ENCODE peak calls at places on chromosomes 2 and 18, in seven cellular contexts. One of them, this sample, is unnamed.

GRCh38 chr2:184555352-184555751 is 43.0 kb upstream of the ZNF804A start:
- ATAC-seq in stimulated activated effector memory CD8-positive, alpha-beta T cell treated with anti-CD3 and anti-CD28 coated beads, Interleukin-12 subunit alpha, Interleukin-12 subunit beta, amount 100 ng/mL, for 72 hours: no peak
- ATAC-seq in activated naive CD4-positive, alpha-beta T cell treated with anti-CD3 and anti-CD28 coated beads, Interleukin-2, amount 50 U/mL, for 72 hours: no peak
- ATAC-seq in CD8-positive, alpha-beta T cell: no peak
- ATAC-seq in activated T-helper 17 cell treated with anti-CD3 and anti-CD28 coated beads, Interleukin-2, amount 50 U/mL, for 72 hours: no peak
- ATAC-seq in HCT116: no peak
- ATAC-seq in left colon: no peak
- ATAC-seq in this sample: no peak

GRCh38 chr2:182586426-182586825 is 129.6 kb upstream of the DNAJC10 start:
- ATAC-seq in stimulated activated effector memory CD8-positive, alpha-beta T cell treated with anti-CD3 and anti-CD28 coated beads, Interleukin-12 subunit alpha, Interleukin-12 subunit beta, amount 100 ng/mL, for 72 hours: no peak
- ATAC-seq in activated naive CD4-positive, alpha-beta T cell treated with anti-CD3 and anti-CD28 coated beads, Interleukin-2, amount 50 U/mL, for 72 hours: no peak
- ATAC-seq in CD8-positive, alpha-beta T cell: no peak
- ATAC-seq in activated T-helper 17 cell treated with anti-CD3 and anti-CD28 coated beads, Interleukin-2, amount 50 U/mL, for 72 hours: no peak
- ATAC-seq in HCT116: peak; percentile 62
- ATAC-seq in left colon: no peak
- ATAC-seq in this sample: no peak

GRCh38 chr2:40315684-40316083 is 136.2 kb downstream of the SLC8A1 start:
- ATAC-seq in stimulated activated effector memory CD8-positive, alpha-beta T cell treated with anti-CD3 and anti-CD28 coated beads, Interleukin-12 subunit alpha, Interleukin-12 subunit beta, amount 100 ng/mL, for 72 hours: no peak
- ATAC-seq in activated naive CD4-positive, alpha-beta T cell treated with anti-CD3 and anti-CD28 coated beads, Interleukin-2, amount 50 U/mL, for 72 hours: no peak
- ATAC-seq in CD8-positive, alpha-beta T cell: no peak
- ATAC-seq in activated T-helper 17 cell treated with anti-CD3 and anti-CD28 coated beads, Interleukin-2, amount 50 U/mL, for 72 hours: no peak
- ATAC-seq in HCT116: no peak
- ATAC-seq in left colon: no peak
- ATAC-seq in this sample: no peak

GRCh38 chr18:48022531-48023330 is 92.3 kb upstream of the SMAD2 start:
- ATAC-seq in stimulated activated effector memory CD8-positive, alpha-beta T cell treated with anti-CD3 and anti-CD28 coated beads, Interleukin-12 subunit alpha, Interleukin-12 subunit beta, amount 100 ng/mL, for 72 hours: peak; percentile 62
- ATAC-seq in activated naive CD4-positive, alpha-beta T cell treated with anti-CD3 and anti-CD28 coated beads, Interleukin-2, amount 50 U/mL, for 72 hours: peak; percentile 73
- ATAC-seq in CD8-positive, alpha-beta T cell: peak; percentile 49
- ATAC-seq in activated T-helper 17 cell treated with anti-CD3 and anti-CD28 coated beads, Interleukin-2, amount 50 U/mL, for 72 hours: peak; percentile 49
- ATAC-seq in HCT116: peak; percentile 83
- ATAC-seq in left colon: peak; percentile 76
- ATAC-seq in this sample: peak; percentile 66

GRCh38 chr2:232028631-232029030 is 67.1 kb downstream of the DIS3L2 start:
- ATAC-seq in stimulated activated effector memory CD8-positive, alpha-beta T cell treated with anti-CD3 and anti-CD28 coated beads, Interleukin-12 subunit alpha, Interleukin-12 subunit beta, amount 100 ng/mL, for 72 hours: no peak
- ATAC-seq in activated naive CD4-positive, alpha-beta T cell treated with anti-CD3 and anti-CD28 coated beads, Interleukin-2, amount 50 U/mL, for 72 hours: no peak
- ATAC-seq in CD8-positive, alpha-beta T cell: no peak
- ATAC-seq in activated T-helper 17 cell treated with anti-CD3 and anti-CD28 coated beads, Interleukin-2, amount 50 U/mL, for 72 hours: no peak
- ATAC-seq in HCT116: no peak
- ATAC-seq in left colon: no peak
- ATAC-seq in this sample: no peak

GRCh38 chr2:20144196-20144595 is 80.7 kb downstream of the SDC1 start:
- ATAC-seq in stimulated activated effector memory CD8-positive, alpha-beta T cell treated with anti-CD3 and anti-CD28 coated beads, Interleukin-12 subunit alpha, Interleukin-12 subunit beta, amount 100 ng/mL, for 72 hours: no peak
- ATAC-seq in activated naive CD4-positive, alpha-beta T cell treated with anti-CD3 and anti-CD28 coated beads, Interleukin-2, amount 50 U/mL, for 72 hours: no peak
- ATAC-seq in CD8-positive, alpha-beta T cell: no peak
- ATAC-seq in activated T-helper 17 cell treated with anti-CD3 and anti-CD28 coated beads, Interleukin-2, amount 50 U/mL, for 72 hours: no peak
- ATAC-seq in HCT116: no peak
- ATAC-seq in left colon: no peak
- ATAC-seq in this sample: no peak

GRCh38 chr18:45355944-45356520 is 259.2 kb upstream of the SLC14A2 start:
- ATAC-seq in stimulated activated effector memory CD8-positive, alpha-beta T cell treated with anti-CD3 and anti-CD28 coated beads, Interleukin-12 subunit alpha, Interleukin-12 subunit beta, amount 100 ng/mL, for 72 hours: peak; percentile 53
- ATAC-seq in activated naive CD4-positive, alpha-beta T cell treated with anti-CD3 and anti-CD28 coated beads, Interleukin-2, amount 50 U/mL, for 72 hours: peak; percentile 61
- ATAC-seq in CD8-positive, alpha-beta T cell: no peak
- ATAC-seq in activated T-helper 17 cell treated with anti-CD3 and anti-CD28 coated beads, Interleukin-2, amount 50 U/mL, for 72 hours: peak; percentile 68
- ATAC-seq in HCT116: no peak
- ATAC-seq in left colon: no peak
- ATAC-seq in this sample: no peak

GRCh38 chr2:10079931-10080535 is at the start of gene CYS1:
- ATAC-seq in stimulated activated effector memory CD8-positive, alpha-beta T cell treated with anti-CD3 and anti-CD28 coated beads, Interleukin-12 subunit alpha, Interleukin-12 subunit beta, amount 100 ng/mL, for 72 hours: peak; percentile 67
- ATAC-seq in activated naive CD4-positive, alpha-beta T cell treated with anti-CD3 and anti-CD28 coated beads, Interleukin-2, amount 50 U/mL, for 72 hours: peak; percentile 46
- ATAC-seq in CD8-positive, alpha-beta T cell: peak; percentile 35
- ATAC-seq in activated T-helper 17 cell treated with anti-CD3 and anti-CD28 coated beads, Interleukin-2, amount 50 U/mL, for 72 hours: peak; percentile 45
- ATAC-seq in HCT116: peak; percentile 83
- ATAC-seq in left colon: peak; percentile 52
- ATAC-seq in this sample: peak; percentile 22

GRCh38 chr2:159133795-159134194 is 152.7 kb downstream of the WDSUB1 start:
- ATAC-seq in stimulated activated effector memory CD8-positive, alpha-beta T cell treated with anti-CD3 and anti-CD28 coated beads, Interleukin-12 subunit alpha, Interleukin-12 subunit beta, amount 100 ng/mL, for 72 hours: no peak
- ATAC-seq in activated naive CD4-positive, alpha-beta T cell treated with anti-CD3 and anti-CD28 coated beads, Interleukin-2, amount 50 U/mL, for 72 hours: no peak
- ATAC-seq in CD8-positive, alpha-beta T cell: no peak
- ATAC-seq in activated T-helper 17 cell treated with anti-CD3 and anti-CD28 coated beads, Interleukin-2, amount 50 U/mL, for 72 hours: no peak
- ATAC-seq in HCT116: no peak
- ATAC-seq in left colon: no peak
- ATAC-seq in this sample: no peak

GRCh38 chr18:13568443-13569392 is 157.6 kb downstream of the FAM210A start:
- ATAC-seq in stimulated activated effector memory CD8-positive, alpha-beta T cell treated with anti-CD3 and anti-CD28 coated beads, Interleukin-12 subunit alpha, Interleukin-12 subunit beta, amount 100 ng/mL, for 72 hours: peak; percentile 70
- ATAC-seq in activated naive CD4-positive, alpha-beta T cell treated with anti-CD3 and anti-CD28 coated beads, Interleukin-2, amount 50 U/mL, for 72 hours: peak; percentile 67
- ATAC-seq in CD8-positive, alpha-beta T cell: peak; percentile 30
- ATAC-seq in activated T-helper 17 cell treated with anti-CD3 and anti-CD28 coated beads, Interleukin-2, amount 50 U/mL, for 72 hours: peak; percentile 81
- ATAC-seq in HCT116: no peak
- ATAC-seq in left colon: peak; percentile 45
- ATAC-seq in this sample: no peak

GRCh38 chr2:46780801-46781445 is 134.7 kb downstream of the MCFD2 start:
- ATAC-seq in stimulated activated effector memory CD8-positive, alpha-beta T cell treated with anti-CD3 and anti-CD28 coated beads, Interleukin-12 subunit alpha, Interleukin-12 subunit beta, amount 100 ng/mL, for 72 hours: peak; percentile 13
- ATAC-seq in activated naive CD4-positive, alpha-beta T cell treated with anti-CD3 and anti-CD28 coated beads, Interleukin-2, amount 50 U/mL, for 72 hours: no peak
- ATAC-seq in CD8-positive, alpha-beta T cell: no peak
- ATAC-seq in activated T-helper 17 cell treated with anti-CD3 and anti-CD28 coated beads, Interleukin-2, amount 50 U/mL, for 72 hours: no peak
- ATAC-seq in HCT116: peak; percentile 81
- ATAC-seq in left colon: peak; percentile 26
- ATAC-seq in this sample: no peak

GRCh38 chr18:36211612-36212065 is 24.3 kb downstream of the MOCOS start:
- ATAC-seq in stimulated activated effector memory CD8-positive, alpha-beta T cell treated with anti-CD3 and anti-CD28 coated beads, Interleukin-12 subunit alpha, Interleukin-12 subunit beta, amount 100 ng/mL, for 72 hours: peak; percentile 25
- ATAC-seq in activated naive CD4-positive, alpha-beta T cell treated with anti-CD3 and anti-CD28 coated beads, Interleukin-2, amount 50 U/mL, for 72 hours: no peak
- ATAC-seq in CD8-positive, alpha-beta T cell: no peak
- ATAC-seq in activated T-helper 17 cell treated with anti-CD3 and anti-CD28 coated beads, Interleukin-2, amount 50 U/mL, for 72 hours: no peak
- ATAC-seq in HCT116: no peak
- ATAC-seq in left colon: no peak
- ATAC-seq in this sample: peak; percentile 17

GRCh38 chr2:168525741-168526140 is 69.7 kb downstream of the CERS6 start:
- ATAC-seq in stimulated activated effector memory CD8-positive, alpha-beta T cell treated with anti-CD3 and anti-CD28 coated beads, Interleukin-12 subunit alpha, Interleukin-12 subunit beta, amount 100 ng/mL, for 72 hours: no peak
- ATAC-seq in activated naive CD4-positive, alpha-beta T cell treated with anti-CD3 and anti-CD28 coated beads, Interleukin-2, amount 50 U/mL, for 72 hours: no peak
- ATAC-seq in CD8-positive, alpha-beta T cell: no peak
- ATAC-seq in activated T-helper 17 cell treated with anti-CD3 and anti-CD28 coated beads, Interleukin-2, amount 50 U/mL, for 72 hours: no peak
- ATAC-seq in HCT116: no peak
- ATAC-seq in left colon: no peak
- ATAC-seq in this sample: no peak

GRCh38 chr18:49301608-49302007 is 158.8 kb downstream of the DYM start:
- ATAC-seq in stimulated activated effector memory CD8-positive, alpha-beta T cell treated with anti-CD3 and anti-CD28 coated beads, Interleukin-12 subunit alpha, Interleukin-12 subunit beta, amount 100 ng/mL, for 72 hours: no peak
- ATAC-seq in activated naive CD4-positive, alpha-beta T cell treated with anti-CD3 and anti-CD28 coated beads, Interleukin-2, amount 50 U/mL, for 72 hours: no peak
- ATAC-seq in CD8-positive, alpha-beta T cell: no peak
- ATAC-seq in activated T-helper 17 cell treated with anti-CD3 and anti-CD28 coated beads, Interleukin-2, amount 50 U/mL, for 72 hours: no peak
- ATAC-seq in HCT116: no peak
- ATAC-seq in left colon: no peak
- ATAC-seq in this sample: no peak

GRCh38 chr2:187499941-187500532 is 52.0 kb upstream of the CALCRL start:
- ATAC-seq in stimulated activated effector memory CD8-positive, alpha-beta T cell treated with anti-CD3 and anti-CD28 coated beads, Interleukin-12 subunit alpha, Interleukin-12 subunit beta, amount 100 ng/mL, for 72 hours: no peak
- ATAC-seq in activated naive CD4-positive, alpha-beta T cell treated with anti-CD3 and anti-CD28 coated beads, Interleukin-2, amount 50 U/mL, for 72 hours: peak; percentile 75
- ATAC-seq in CD8-positive, alpha-beta T cell: no peak
- ATAC-seq in activated T-helper 17 cell treated with anti-CD3 and anti-CD28 coated beads, Interleukin-2, amount 50 U/mL, for 72 hours: no peak
- ATAC-seq in HCT116: peak; percentile 82
- ATAC-seq in left colon: peak; percentile 86
- ATAC-seq in this sample: peak; percentile 79

GRCh38 chr18:55422456-55423185 is 165.4 kb downstream of the TCF4 start:
- ATAC-seq in stimulated activated effector memory CD8-positive, alpha-beta T cell treated with anti-CD3 and anti-CD28 coated beads, Interleukin-12 subunit alpha, Interleukin-12 subunit beta, amount 100 ng/mL, for 72 hours: no peak
- ATAC-seq in activated naive CD4-positive, alpha-beta T cell treated with anti-CD3 and anti-CD28 coated beads, Interleukin-2, amount 50 U/mL, for 72 hours: no peak
- ATAC-seq in CD8-positive, alpha-beta T cell: no peak
- ATAC-seq in activated T-helper 17 cell treated with anti-CD3 and anti-CD28 coated beads, Interleukin-2, amount 50 U/mL, for 72 hours: no peak
- ATAC-seq in HCT116: no peak
- ATAC-seq in left colon: no peak
- ATAC-seq in this sample: peak; percentile 22

GRCh38 chr18:22703883-22704626 is 229.1 kb upstream of the RBBP8 start:
- ATAC-seq in stimulated activated effector memory CD8-positive, alpha-beta T cell treated with anti-CD3 and anti-CD28 coated beads, Interleukin-12 subunit alpha, Interleukin-12 subunit beta, amount 100 ng/mL, for 72 hours: no peak
- ATAC-seq in activated naive CD4-positive, alpha-beta T cell treated with anti-CD3 and anti-CD28 coated beads, Interleukin-2, amount 50 U/mL, for 72 hours: peak; percentile 48
- ATAC-seq in CD8-positive, alpha-beta T cell: no peak
- ATAC-seq in activated T-helper 17 cell treated with anti-CD3 and anti-CD28 coated beads, Interleukin-2, amount 50 U/mL, for 72 hours: peak; percentile 47
- ATAC-seq in HCT116: peak; percentile 87
- ATAC-seq in left colon: peak; percentile 76
- ATAC-seq in this sample: peak; percentile 75

GRCh38 chr18:23635283-23636040 is 27.2 kb downstream of the ANKRD29 start:
- ATAC-seq in stimulated activated effector memory CD8-positive, alpha-beta T cell treated with anti-CD3 and anti-CD28 coated beads, Interleukin-12 subunit alpha, Interleukin-12 subunit beta, amount 100 ng/mL, for 72 hours: no peak
- ATAC-seq in activated naive CD4-positive, alpha-beta T cell treated with anti-CD3 and anti-CD28 coated beads, Interleukin-2, amount 50 U/mL, for 72 hours: no peak
- ATAC-seq in CD8-positive, alpha-beta T cell: no peak
- ATAC-seq in activated T-helper 17 cell treated with anti-CD3 and anti-CD28 coated beads, Interleukin-2, amount 50 U/mL, for 72 hours: no peak
- ATAC-seq in HCT116: peak; percentile 78
- ATAC-seq in left colon: no peak
- ATAC-seq in this sample: no peak

GRCh38 chr2:149686677-149687427 is 99.3 kb upstream of the MMADHC start:
- ATAC-seq in stimulated activated effector memory CD8-positive, alpha-beta T cell treated with anti-CD3 and anti-CD28 coated beads, Interleukin-12 subunit alpha, Interleukin-12 subunit beta, amount 100 ng/mL, for 72 hours: no peak
- ATAC-seq in activated naive CD4-positive, alpha-beta T cell treated with anti-CD3 and anti-CD28 coated beads, Interleukin-2, amount 50 U/mL, for 72 hours: no peak
- ATAC-seq in CD8-positive, alpha-beta T cell: no peak
- ATAC-seq in activated T-helper 17 cell treated with anti-CD3 and anti-CD28 coated beads, Interleukin-2, amount 50 U/mL, for 72 hours: no peak
- ATAC-seq in HCT116: no peak
- ATAC-seq in left colon: no peak
- ATAC-seq in this sample: no peak

GRCh38 chr18:22542400-22542835 is 124.7 kb upstream of the CTAGE1 start:
- ATAC-seq in stimulated activated effector memory CD8-positive, alpha-beta T cell treated with anti-CD3 and anti-CD28 coated beads, Interleukin-12 subunit alpha, Interleukin-12 subunit beta, amount 100 ng/mL, for 72 hours: no peak
- ATAC-seq in activated naive CD4-positive, alpha-beta T cell treated with anti-CD3 and anti-CD28 coated beads, Interleukin-2, amount 50 U/mL, for 72 hours: no peak
- ATAC-seq in CD8-positive, alpha-beta T cell: no peak
- ATAC-seq in activated T-helper 17 cell treated with anti-CD3 and anti-CD28 coated beads, Interleukin-2, amount 50 U/mL, for 72 hours: no peak
- ATAC-seq in HCT116: no peak
- ATAC-seq in left colon: no peak
- ATAC-seq in this sample: no peak

GRCh38 chr2:38619458-38620164 is 16.9 kb upstream of the HNRNPLL start:
- ATAC-seq in stimulated activated effector memory CD8-positive, alpha-beta T cell treated with anti-CD3 and anti-CD28 coated beads, Interleukin-12 subunit alpha, Interleukin-12 subunit beta, amount 100 ng/mL, for 72 hours: no peak
- ATAC-seq in activated naive CD4-positive, alpha-beta T cell treated with anti-CD3 and anti-CD28 coated beads, Interleukin-2, amount 50 U/mL, for 72 hours: no peak
- ATAC-seq in CD8-positive, alpha-beta T cell: no peak
- ATAC-seq in activated T-helper 17 cell treated with anti-CD3 and anti-CD28 coated beads, Interleukin-2, amount 50 U/mL, for 72 hours: no peak
- ATAC-seq in HCT116: no peak
- ATAC-seq in left colon: no peak
- ATAC-seq in this sample: no peak

GRCh38 chr2:214401580-214401979 is 9.3 kb upstream of the VWC2L start:
- ATAC-seq in stimulated activated effector memory CD8-positive, alpha-beta T cell treated with anti-CD3 and anti-CD28 coated beads, Interleukin-12 subunit alpha, Interleukin-12 subunit beta, amount 100 ng/mL, for 72 hours: no peak
- ATAC-seq in activated naive CD4-positive, alpha-beta T cell treated with anti-CD3 and anti-CD28 coated beads, Interleukin-2, amount 50 U/mL, for 72 hours: no peak
- ATAC-seq in CD8-positive, alpha-beta T cell: no peak
- ATAC-seq in activated T-helper 17 cell treated with anti-CD3 and anti-CD28 coated beads, Interleukin-2, amount 50 U/mL, for 72 hours: no peak
- ATAC-seq in HCT116: no peak
- ATAC-seq in left colon: no peak
- ATAC-seq in this sample: no peak

GRCh38 chr2:69272803-69273471 is 114.1 kb downstream of the GFPT1 start:
- ATAC-seq in stimulated activated effector memory CD8-positive, alpha-beta T cell treated with anti-CD3 and anti-CD28 coated beads, Interleukin-12 subunit alpha, Interleukin-12 subunit beta, amount 100 ng/mL, for 72 hours: no peak
- ATAC-seq in activated naive CD4-positive, alpha-beta T cell treated with anti-CD3 and anti-CD28 coated beads, Interleukin-2, amount 50 U/mL, for 72 hours: no peak
- ATAC-seq in CD8-positive, alpha-beta T cell: no peak
- ATAC-seq in activated T-helper 17 cell treated with anti-CD3 and anti-CD28 coated beads, Interleukin-2, amount 50 U/mL, for 72 hours: no peak
- ATAC-seq in HCT116: no peak
- ATAC-seq in left colon: peak; percentile 47
- ATAC-seq in this sample: no peak

GRCh38 chr2:148541792-148542191 is 102.8 kb upstream of the EPC2 start:
- ATAC-seq in stimulated activated effector memory CD8-positive, alpha-beta T cell treated with anti-CD3 and anti-CD28 coated beads, Interleukin-12 subunit alpha, Interleukin-12 subunit beta, amount 100 ng/mL, for 72 hours: no peak
- ATAC-seq in activated naive CD4-positive, alpha-beta T cell treated with anti-CD3 and anti-CD28 coated beads, Interleukin-2, amount 50 U/mL, for 72 hours: no peak
- ATAC-seq in CD8-positive, alpha-beta T cell: no peak
- ATAC-seq in activated T-helper 17 cell treated with anti-CD3 and anti-CD28 coated beads, Interleukin-2, amount 50 U/mL, for 72 hours: no peak
- ATAC-seq in HCT116: no peak
- ATAC-seq in left colon: no peak
- ATAC-seq in this sample: no peak

GRCh38 chr2:24421668-24422067 is 61.3 kb upstream of the ITSN2 start:
- ATAC-seq in stimulated activated effector memory CD8-positive, alpha-beta T cell treated with anti-CD3 and anti-CD28 coated beads, Interleukin-12 subunit alpha, Interleukin-12 subunit beta, amount 100 ng/mL, for 72 hours: peak; percentile 77
- ATAC-seq in activated naive CD4-positive, alpha-beta T cell treated with anti-CD3 and anti-CD28 coated beads, Interleukin-2, amount 50 U/mL, for 72 hours: peak; percentile 49
- ATAC-seq in CD8-positive, alpha-beta T cell: no peak
- ATAC-seq in activated T-helper 17 cell treated with anti-CD3 and anti-CD28 coated beads, Interleukin-2, amount 50 U/mL, for 72 hours: peak; percentile 75
- ATAC-seq in HCT116: peak; percentile 97
- ATAC-seq in left colon: peak; percentile 69
- ATAC-seq in this sample: peak; percentile 19

GRCh38 chr2:24793752-24794477 is 690 bp downstream of the CENPO start:
- ATAC-seq in stimulated activated effector memory CD8-positive, alpha-beta T cell treated with anti-CD3 and anti-CD28 coated beads, Interleukin-12 subunit alpha, Interleukin-12 subunit beta, amount 100 ng/mL, for 72 hours: no peak
- ATAC-seq in activated naive CD4-positive, alpha-beta T cell treated with anti-CD3 and anti-CD28 coated beads, Interleukin-2, amount 50 U/mL, for 72 hours: no peak
- ATAC-seq in CD8-positive, alpha-beta T cell: no peak
- ATAC-seq in activated T-helper 17 cell treated with anti-CD3 and anti-CD28 coated beads, Interleukin-2, amount 50 U/mL, for 72 hours: no peak
- ATAC-seq in HCT116: peak; percentile 14
- ATAC-seq in left colon: no peak
- ATAC-seq in this sample: no peak

GRCh38 chr2:182615036-182615435 is 101.0 kb upstream of the DNAJC10 start:
- ATAC-seq in stimulated activated effector memory CD8-positive, alpha-beta T cell treated with anti-CD3 and anti-CD28 coated beads, Interleukin-12 subunit alpha, Interleukin-12 subunit beta, amount 100 ng/mL, for 72 hours: no peak
- ATAC-seq in activated naive CD4-positive, alpha-beta T cell treated with anti-CD3 and anti-CD28 coated beads, Interleukin-2, amount 50 U/mL, for 72 hours: no peak
- ATAC-seq in CD8-positive, alpha-beta T cell: no peak
- ATAC-seq in activated T-helper 17 cell treated with anti-CD3 and anti-CD28 coated beads, Interleukin-2, amount 50 U/mL, for 72 hours: no peak
- ATAC-seq in HCT116: no peak
- ATAC-seq in left colon: no peak
- ATAC-seq in this sample: no peak

GRCh38 chr2:168478206-168478605 is 22.1 kb downstream of the CERS6 start:
- ATAC-seq in stimulated activated effector memory CD8-positive, alpha-beta T cell treated with anti-CD3 and anti-CD28 coated beads, Interleukin-12 subunit alpha, Interleukin-12 subunit beta, amount 100 ng/mL, for 72 hours: no peak
- ATAC-seq in activated naive CD4-positive, alpha-beta T cell treated with anti-CD3 and anti-CD28 coated beads, Interleukin-2, amount 50 U/mL, for 72 hours: no peak
- ATAC-seq in CD8-positive, alpha-beta T cell: no peak
- ATAC-seq in activated T-helper 17 cell treated with anti-CD3 and anti-CD28 coated beads, Interleukin-2, amount 50 U/mL, for 72 hours: no peak
- ATAC-seq in HCT116: no peak
- ATAC-seq in left colon: peak; percentile 18
- ATAC-seq in this sample: no peak

GRCh38 chr18:47881042-47881441 is 49.4 kb downstream of the SMAD2 start:
- ATAC-seq in stimulated activated effector memory CD8-positive, alpha-beta T cell treated with anti-CD3 and anti-CD28 coated beads, Interleukin-12 subunit alpha, Interleukin-12 subunit beta, amount 100 ng/mL, for 72 hours: no peak
- ATAC-seq in activated naive CD4-positive, alpha-beta T cell treated with anti-CD3 and anti-CD28 coated beads, Interleukin-2, amount 50 U/mL, for 72 hours: no peak
- ATAC-seq in CD8-positive, alpha-beta T cell: no peak
- ATAC-seq in activated T-helper 17 cell treated with anti-CD3 and anti-CD28 coated beads, Interleukin-2, amount 50 U/mL, for 72 hours: no peak
- ATAC-seq in HCT116: no peak
- ATAC-seq in left colon: no peak
- ATAC-seq in this sample: no peak

GRCh38 chr2:148507970-148508369 is 136.6 kb upstream of the EPC2 start:
- ATAC-seq in stimulated activated effector memory CD8-positive, alpha-beta T cell treated with anti-CD3 and anti-CD28 coated beads, Interleukin-12 subunit alpha, Interleukin-12 subunit beta, amount 100 ng/mL, for 72 hours: no peak
- ATAC-seq in activated naive CD4-positive, alpha-beta T cell treated with anti-CD3 and anti-CD28 coated beads, Interleukin-2, amount 50 U/mL, for 72 hours: no peak
- ATAC-seq in CD8-positive, alpha-beta T cell: no peak
- ATAC-seq in activated T-helper 17 cell treated with anti-CD3 and anti-CD28 coated beads, Interleukin-2, amount 50 U/mL, for 72 hours: no peak
- ATAC-seq in HCT116: no peak
- ATAC-seq in left colon: no peak
- ATAC-seq in this sample: no peak

GRCh38 chr18:14026199-14026598 is 106.0 kb downstream of the ZNF519 start:
- ATAC-seq in stimulated activated effector memory CD8-positive, alpha-beta T cell treated with anti-CD3 and anti-CD28 coated beads, Interleukin-12 subunit alpha, Interleukin-12 subunit beta, amount 100 ng/mL, for 72 hours: no peak
- ATAC-seq in activated naive CD4-positive, alpha-beta T cell treated with anti-CD3 and anti-CD28 coated beads, Interleukin-2, amount 50 U/mL, for 72 hours: no peak
- ATAC-seq in CD8-positive, alpha-beta T cell: no peak
- ATAC-seq in activated T-helper 17 cell treated with anti-CD3 and anti-CD28 coated beads, Interleukin-2, amount 50 U/mL, for 72 hours: no peak
- ATAC-seq in HCT116: no peak
- ATAC-seq in left colon: peak; percentile 82
- ATAC-seq in this sample: no peak

GRCh38 chr2:197391220-197391717 is 43.6 kb downstream of the SF3B1 start:
- ATAC-seq in stimulated activated effector memory CD8-positive, alpha-beta T cell treated with anti-CD3 and anti-CD28 coated beads, Interleukin-12 subunit alpha, Interleukin-12 subunit beta, amount 100 ng/mL, for 72 hours: no peak
- ATAC-seq in activated naive CD4-positive, alpha-beta T cell treated with anti-CD3 and anti-CD28 coated beads, Interleukin-2, amount 50 U/mL, for 72 hours: no peak
- ATAC-seq in CD8-positive, alpha-beta T cell: no peak
- ATAC-seq in activated T-helper 17 cell treated with anti-CD3 and anti-CD28 coated beads, Interleukin-2, amount 50 U/mL, for 72 hours: no peak
- ATAC-seq in HCT116: no peak
- ATAC-seq in left colon: peak; percentile 6
- ATAC-seq in this sample: no peak

GRCh38 chr2:227058888-227059399 is 105.1 kb downstream of the COL4A4 start:
- ATAC-seq in stimulated activated effector memory CD8-positive, alpha-beta T cell treated with anti-CD3 and anti-CD28 coated beads, Interleukin-12 subunit alpha, Interleukin-12 subunit beta, amount 100 ng/mL, for 72 hours: no peak
- ATAC-seq in activated naive CD4-positive, alpha-beta T cell treated with anti-CD3 and anti-CD28 coated beads, Interleukin-2, amount 50 U/mL, for 72 hours: no peak
- ATAC-seq in CD8-positive, alpha-beta T cell: no peak
- ATAC-seq in activated T-helper 17 cell treated with anti-CD3 and anti-CD28 coated beads, Interleukin-2, amount 50 U/mL, for 72 hours: no peak
- ATAC-seq in HCT116: no peak
- ATAC-seq in left colon: no peak
- ATAC-seq in this sample: no peak

GRCh38 chr2:56117764-56118163 is 66.0 kb upstream of the CCDC85A start:
- ATAC-seq in stimulated activated effector memory CD8-positive, alpha-beta T cell treated with anti-CD3 and anti-CD28 coated beads, Interleukin-12 subunit alpha, Interleukin-12 subunit beta, amount 100 ng/mL, for 72 hours: no peak
- ATAC-seq in activated naive CD4-positive, alpha-beta T cell treated with anti-CD3 and anti-CD28 coated beads, Interleukin-2, amount 50 U/mL, for 72 hours: no peak
- ATAC-seq in CD8-positive, alpha-beta T cell: no peak
- ATAC-seq in activated T-helper 17 cell treated with anti-CD3 and anti-CD28 coated beads, Interleukin-2, amount 50 U/mL, for 72 hours: no peak
- ATAC-seq in HCT116: no peak
- ATAC-seq in left colon: no peak
- ATAC-seq in this sample: no peak

GRCh38 chr2:669323-669722 is 7.9 kb downstream of the TMEM18 start:
- ATAC-seq in stimulated activated effector memory CD8-positive, alpha-beta T cell treated with anti-CD3 and anti-CD28 coated beads, Interleukin-12 subunit alpha, Interleukin-12 subunit beta, amount 100 ng/mL, for 72 hours: no peak
- ATAC-seq in activated naive CD4-positive, alpha-beta T cell treated with anti-CD3 and anti-CD28 coated beads, Interleukin-2, amount 50 U/mL, for 72 hours: no peak
- ATAC-seq in CD8-positive, alpha-beta T cell: no peak
- ATAC-seq in activated T-helper 17 cell treated with anti-CD3 and anti-CD28 coated beads, Interleukin-2, amount 50 U/mL, for 72 hours: no peak
- ATAC-seq in HCT116: no peak
- ATAC-seq in left colon: no peak
- ATAC-seq in this sample: no peak